ENCODE peak calls at places on chromosomes 13 and 19, in four cellular contexts. S is thoracic aorta, K is neural crest cell, W is lower leg skin. J is an unnamed sample.

GRCh38 chr13:106851251-106851650 is 283.3 kb upstream of the ARGLU1 start:
- DNase-seq in K (no peak), W (no peak), S (no peak), J (no peak)

GRCh38 chr13:113074401-113074800 is 31.2 kb upstream of the F7 start:
- DNase-seq in K (no peak), W (no peak), S (no peak), J (no peak)

GRCh38 chr19:10230155-10230903 is 802 bp downstream of the S1PR2 start:
- DNase-seq in S (no peak), K (peak), W (peak), J (peak)

GRCh38 chr19:46847528-46847927 is 3.1 kb downstream of the AP2S1 start:
- DNase-seq in S (no peak), K (no peak), W (no peak), J (no peak)

GRCh38 chr19:17555480-17555928 is at the start of gene COLGALT1:
- DNase-seq in K (peak), W (peak), S (peak), J (peak)

GRCh38 chr19:42477117-42477516 is 34.4 kb upstream of the CXCL17 start:
- DNase-seq in S (no peak), K (no peak), W (no peak), J (no peak)

GRCh38 chr19:2609389-2610116 is 92.9 kb downstream of the GNG7 start:
- DNase-seq in W (peak), K (no peak), S (no peak), J (no peak)

GRCh38 chr19:7855426-7856276 is 18.5 kb downstream of the PRR36 start:
- DNase-seq in W (no peak), S (no peak), K (no peak), J (no peak)

GRCh38 chr13:97327071-97327470 is 104.9 kb downstream of the MBNL2 start:
- DNase-seq in K (no peak), W (no peak), S (no peak), J (no peak)

DNA sequence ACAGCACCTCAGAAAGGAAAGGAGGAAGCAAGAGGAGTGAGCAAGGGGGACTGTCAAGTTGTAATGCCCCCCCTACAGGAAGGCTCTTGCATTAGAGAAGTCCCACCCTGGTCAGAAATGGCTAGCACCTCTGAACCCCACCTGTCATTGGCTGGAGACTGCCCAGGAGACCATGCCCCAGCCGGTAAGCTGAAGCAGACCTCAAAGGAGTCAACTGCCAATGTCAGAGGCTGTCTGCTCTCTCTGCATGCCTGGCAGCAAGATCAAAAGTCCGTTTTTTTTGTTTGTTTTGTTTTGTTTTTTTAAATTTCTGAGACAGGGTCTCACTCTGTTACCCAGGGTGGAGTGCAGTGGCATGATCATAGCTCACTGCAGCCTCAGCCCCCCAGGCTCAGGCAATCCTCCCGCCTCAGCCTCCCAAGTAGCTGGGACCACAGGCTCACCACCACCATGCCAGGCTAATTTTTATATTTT is 8.1 kb upstream of the BCL3 start:
- DNase-seq in S (no peak), K (no peak), W (no peak), J (no peak)
- TF ChIP-seq CTCF in S (no peak), K (no peak), W (no peak), J (no peak)

GRCh38 chr19:48905664-48906063 is 5.6 kb downstream of the NUCB1 start:
- DNase-seq in K (no peak), W (no peak), S (no peak), J (no peak)

GRCh38 chr19:48897181-48897580 is 1.4 kb downstream of the TULP2 start:
- DNase-seq in W (no peak), S (no peak), K (no peak), J (no peak)

GRCh38 chr19:48899781-48900476 is at the start of gene NUCB1:
- DNase-seq in K (peak), S (peak), W (peak), J (peak)

GRCh38 chr19:48896191-48896720 is 2.3 kb downstream of the TULP2 start:
- DNase-seq in K (peak), S (no peak), W (peak), J (no peak)

GRCh38 chr19:48900477-48901452 is 653 bp downstream of the NUCB1 start:
- DNase-seq in W (peak), S (no peak), K (no peak), J (no peak)
- TF ChIP-seq CTCF in W (no peak), S (no peak), K (no peak), J (no peak)

GRCh38 chr19:28208745-28209144 is 1004.2 kb downstream of the UQCRFS1 start:
- DNase-seq in W (no peak), K (no peak), S (no peak), J (no peak)
- TF ChIP-seq CTCF in W (no peak), K (no peak), S (no peak), J (no peak)

DNA sequence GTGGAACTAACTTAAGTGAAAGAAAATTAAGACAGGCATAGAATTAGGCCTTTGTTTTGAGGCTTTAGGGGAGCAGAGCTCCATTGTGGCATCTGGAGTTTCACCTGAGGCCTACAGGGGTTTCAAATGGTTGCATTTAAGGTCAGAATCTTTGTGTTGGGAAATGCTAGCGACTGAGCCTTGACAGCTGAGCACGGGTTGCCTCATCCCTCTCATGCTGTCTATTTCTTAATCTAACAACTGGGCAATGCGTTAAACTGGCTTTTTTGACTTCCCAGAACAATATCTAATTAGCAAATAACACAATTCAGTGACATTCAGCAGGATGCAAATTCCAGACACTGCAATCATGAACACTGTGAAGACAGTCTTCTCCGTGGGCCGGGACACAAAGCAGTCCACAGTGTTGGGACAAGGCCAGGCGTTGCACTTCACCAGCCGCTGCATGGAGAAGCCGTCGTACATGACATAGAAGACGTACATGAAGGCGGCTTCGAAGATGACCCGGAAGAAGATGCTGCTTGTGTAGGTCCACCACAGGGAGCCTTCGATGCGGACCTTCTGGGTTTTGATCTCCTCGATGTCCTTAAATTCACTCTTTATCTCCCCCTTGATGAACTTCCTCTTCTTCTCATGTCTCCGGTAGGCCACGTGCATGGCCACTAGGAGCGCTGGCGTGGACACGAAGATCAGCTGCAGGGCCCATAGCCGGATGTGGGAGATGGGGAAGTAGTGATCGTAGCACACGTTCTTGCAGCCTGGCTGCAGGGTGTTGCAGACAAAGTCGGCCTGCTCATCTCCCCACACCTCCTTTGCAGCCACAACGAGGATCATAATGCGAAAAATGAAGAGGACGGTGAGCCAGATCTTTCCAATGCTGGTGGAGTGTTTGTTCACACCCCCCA is 3.8 kb downstream of the GJB2 start:
- DNase-seq in S (no peak), W (no peak), K (no peak), J (no peak)
- TF ChIP-seq CTCF in S (no peak), W (no peak), K (peak), J (peak)

DNA sequence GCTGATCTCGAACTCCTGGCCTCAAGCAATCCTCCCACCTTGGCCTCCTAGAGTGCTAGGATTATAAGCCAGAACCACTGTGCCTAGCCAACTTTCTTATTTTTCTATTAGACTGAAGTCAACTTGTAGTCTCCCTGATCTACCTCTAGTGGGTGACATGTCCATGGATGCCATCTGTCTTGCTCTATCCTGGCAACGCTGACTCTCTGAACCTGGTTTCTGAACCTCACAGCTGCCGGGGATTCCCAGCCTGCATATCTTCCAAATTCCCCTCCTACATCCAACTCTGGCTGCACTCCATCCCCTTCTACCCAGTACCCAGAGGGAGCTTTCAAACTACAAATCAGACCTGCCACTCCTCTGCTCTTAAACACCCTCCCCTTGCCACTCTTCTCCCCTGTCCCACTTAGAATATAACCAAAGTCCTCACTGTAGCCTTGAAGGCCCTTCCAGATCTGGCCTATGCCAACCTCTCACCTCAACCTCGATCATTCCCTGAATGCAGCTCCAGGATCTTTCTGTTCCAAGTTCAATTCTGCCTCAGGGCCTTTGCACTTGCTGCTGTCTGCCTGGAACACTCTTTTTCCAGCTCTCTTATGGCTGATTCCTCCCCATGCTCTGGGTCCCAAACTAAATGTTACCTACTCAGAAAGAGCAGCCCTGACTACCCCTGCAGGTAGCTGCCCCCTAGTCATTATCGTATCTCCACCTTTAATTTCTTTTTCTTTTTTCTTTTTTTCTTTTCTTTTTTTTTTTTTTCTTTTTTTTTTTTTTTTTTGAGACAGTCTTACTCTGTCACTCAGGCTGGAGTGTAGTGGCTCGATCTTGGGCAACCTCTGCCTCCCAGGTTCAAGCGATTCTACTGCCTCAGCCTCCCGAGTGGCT is 2.2 kb downstream of the CLIP3 start:
- DNase-seq in S (no peak), K (no peak), W (no peak), J (no peak)
- TF ChIP-seq CTCF in S (no peak), K (no peak), W (no peak), J (no peak)

GRCh38 chr19:49451430-49452181 is at the start of gene PIH1D1:
- DNase-seq in S (peak), W (peak), K (peak), J (peak)

GRCh38 chr19:49448432-49448786 is 3.2 kb downstream of the PIH1D1 start:
- DNase-seq in K (no peak), S (no peak), W (no peak), J (no peak)

GRCh38 chr19:49445997-49446396 is 4.7 kb upstream of the SLC17A7 start:
- DNase-seq in K (no peak), S (no peak), W (no peak), J (no peak)

GRCh38 chr19:49450405-49450804 is 1.2 kb downstream of the PIH1D1 start:
- DNase-seq in S (no peak), W (no peak), K (no peak), J (no peak)

DNA sequence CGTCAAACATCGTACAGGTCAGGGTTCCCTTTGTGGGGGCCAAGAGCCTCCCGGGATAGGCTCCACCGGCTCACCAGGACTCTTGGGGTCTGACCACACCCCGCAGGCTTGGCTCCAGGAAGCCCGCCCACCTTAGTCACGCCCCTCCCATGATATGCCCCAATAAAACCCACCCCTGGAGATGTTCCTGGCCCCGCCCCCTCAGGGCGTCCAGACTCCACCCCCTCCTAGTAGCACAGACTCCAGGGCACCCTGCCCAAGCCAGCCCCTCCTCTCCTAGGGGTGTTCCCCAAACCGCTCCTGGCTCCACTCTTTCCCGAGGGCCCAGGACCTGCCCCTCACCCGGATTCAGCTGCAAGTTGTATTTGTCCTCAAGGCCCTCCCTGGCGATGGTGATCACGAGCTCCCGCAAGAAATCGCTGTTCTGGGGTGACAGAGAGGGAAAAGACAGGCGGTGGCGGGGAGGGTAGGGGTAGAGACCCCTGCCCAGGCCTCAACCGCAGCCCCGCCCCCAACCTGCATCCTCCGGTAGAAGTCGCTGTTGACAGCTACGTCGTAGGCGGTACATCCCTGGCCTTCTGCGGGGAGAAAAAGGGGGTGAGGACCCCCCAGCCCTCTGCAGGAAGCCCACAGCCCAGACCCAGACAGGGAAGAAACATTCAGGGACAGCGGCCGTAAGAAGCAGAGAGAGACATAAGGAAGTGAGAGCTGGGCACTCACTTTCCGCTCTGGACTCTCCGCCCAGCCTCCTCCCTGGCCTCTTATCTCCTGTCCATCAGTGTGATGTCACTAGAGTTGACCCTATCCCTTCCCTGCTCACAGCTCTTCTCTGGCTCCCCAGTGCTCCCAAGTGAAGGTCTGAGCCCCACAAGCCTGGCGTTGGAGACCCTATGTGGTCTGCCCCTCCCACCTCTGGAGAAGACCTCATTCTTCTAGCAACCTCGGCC is 3.9 kb downstream of the PIH1D1 start:
- DNase-seq in S (no peak), K (no peak), W (no peak), J (no peak)
- TF ChIP-seq CTCF in S (no peak), K (no peak), W (no peak), J (no peak)

DNA sequence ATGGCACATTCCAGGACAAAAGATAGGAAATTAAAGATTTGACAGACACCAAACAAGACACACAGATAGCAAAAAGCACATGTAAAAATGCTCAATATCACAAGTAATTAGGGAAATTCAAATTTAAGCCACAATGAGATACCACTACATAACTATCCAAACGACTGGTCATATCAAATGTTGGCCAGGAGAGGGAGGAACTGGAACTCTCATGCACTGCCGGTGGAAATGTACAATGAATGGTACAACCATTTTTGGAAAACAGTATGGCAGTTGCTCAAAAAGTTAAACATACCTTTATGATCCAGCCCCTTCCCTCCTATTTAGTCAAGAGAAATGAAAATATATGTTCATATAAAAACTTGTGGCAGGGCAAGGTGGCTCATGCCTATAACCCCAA is 36.8 kb upstream of the CYP2S1 start:
- DNase-seq in S (no peak), K (no peak), W (no peak), J (no peak)
- TF ChIP-seq CTCF in S (no peak), K (peak), W (no peak), J (no peak)

DNA sequence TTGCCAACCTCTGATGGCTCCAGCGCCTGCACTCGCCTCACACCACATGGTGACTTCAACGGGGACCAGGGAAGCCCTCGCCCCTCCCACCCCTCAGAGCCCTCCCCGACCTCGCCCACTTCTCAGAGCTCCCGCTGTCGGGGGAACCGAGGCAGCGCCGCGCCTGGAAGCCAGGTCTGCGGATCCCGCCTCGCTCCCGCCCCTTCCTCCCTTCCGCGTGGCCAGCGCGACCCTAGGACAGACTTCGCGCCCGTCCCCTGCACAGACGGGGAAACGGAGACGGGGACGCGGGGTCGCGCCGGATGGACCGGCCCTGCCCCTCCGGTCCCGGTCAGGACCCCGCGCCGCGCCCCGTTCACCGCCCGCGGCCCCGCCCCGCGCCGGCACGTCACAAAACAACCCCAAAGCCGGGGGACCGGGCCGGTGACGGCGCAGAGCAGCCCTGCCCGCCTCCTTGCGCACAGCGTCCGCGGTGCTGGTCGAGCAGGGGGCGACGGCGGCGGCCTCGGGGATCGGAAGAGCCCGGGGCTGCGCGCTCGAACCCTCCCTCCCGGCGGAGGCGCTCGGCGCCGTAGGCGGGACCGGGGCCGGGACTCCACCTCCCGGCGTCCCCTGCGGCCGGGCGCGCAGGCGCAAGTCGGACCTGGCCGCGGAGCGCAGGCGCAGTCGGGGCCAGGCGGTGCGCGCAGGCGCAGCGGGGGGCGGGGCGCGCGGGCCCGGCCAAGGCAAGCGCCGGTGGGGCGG is 379 bp upstream of the CDC34 start:
- DNase-seq in W (peak), K (peak), S (no peak), J (peak)
- TF ChIP-seq CTCF in W (no peak), K (peak), S (no peak), J (no peak)

J was measured in endothelial cell.